ENCODE peak calls at places on chromosomes 3 and 15, in nine cellular contexts. T is HCT116; I is lower lobe of right lung; X is Daoy; E is frontal cortex; U is GM13976; W is stimulated activated CD4-positive, alpha-beta T cell treated with anti-CD3 and anti-CD28 coated beads, Interleukin-4, amount 100 ng/mL, for 4 hours; F is ACHN; M is NCI-H2081 treated with DMSO at 0.1 percent for 48 hours. Z is an unnamed sample.

GRCh38 chr3:174936590-174936989 is 77.5 kb downstream of the NAALADL2 start:
- DNase-seq in T (no peak), I (no peak), X (no peak), E (no peak), U (no peak), W (no peak), F (no peak), M (no peak), Z (no peak)

GRCh38 chr3:151009981-151010380 is 37.5 kb upstream of the CLRN1 start:
- DNase-seq in T (no peak), I (no peak), X (no peak), E (no peak), U (no peak), W (no peak), F (no peak), M (no peak), Z (no peak)

GRCh38 chr3:66350601-66351000 is 129.8 kb downstream of the SLC25A26 start:
- DNase-seq in T (no peak), I (no peak), X (no peak), E (no peak), U (no peak), W (no peak), F (no peak), M (no peak), Z (no peak)

GRCh38 chr3:56291953-56292352 is 176.3 kb downstream of the ERC2 start:
- DNase-seq in T (no peak), I (no peak), X (peak), E (no peak), U (no peak), W (no peak), F (no peak), M (no peak), Z (no peak)

GRCh38 chr15:90184119-90184785 is 16.9 kb upstream of the SEMA4B start:
- DNase-seq in T (peak), I (peak), X (peak), E (no peak), U (peak), W (peak), F (peak), M (no peak), Z (peak)

GRCh38 chr15:58332676-58333400 is 99.0 kb upstream of the LIPC start:
- DNase-seq in T (no peak), I (no peak), X (no peak), E (no peak), U (no peak), W (no peak), F (peak), M (no peak), Z (no peak)

GRCh38 chr3:146770301-146770700 is 165.2 kb upstream of the PLSCR5 start:
- DNase-seq in T (no peak), I (no peak), X (no peak), E (no peak), U (no peak), W (no peak), F (no peak), M (no peak), Z (no peak)

GRCh38 chr15:31437686-31438085 is 111.1 kb downstream of the KLF13 start:
- DNase-seq in T (no peak), I (no peak), X (no peak), E (no peak), U (peak), W (peak), F (no peak), M (no peak), Z (no peak)

GRCh38 chr15:76200641-76201105 is 110.6 kb downstream of the ETFA start:
- DNase-seq in T (no peak), I (no peak), X (no peak), E (no peak), U (no peak), W (no peak), F (no peak), M (no peak), Z (no peak)

GRCh38 chr3:45590822-45591546 is 3.6 kb upstream of the LIMD1 start:
- DNase-seq in T (no peak), I (no peak), X (no peak), E (no peak), U (no peak), W (no peak), F (no peak), M (no peak), Z (no peak)

GRCh38 chr3:32973982-32974381 is 22.5 kb downstream of the CCR4 start:
- DNase-seq in T (no peak), I (no peak), X (no peak), E (no peak), U (peak), W (no peak), F (no peak), M (no peak), Z (no peak)

GRCh38 chr3:47323431-47324277 is 40.9 kb downstream of the KLHL18 start:
- DNase-seq in T (peak), I (no peak), X (peak), E (no peak), U (no peak), W (no peak), F (peak), M (no peak), Z (peak)

GRCh38 chr15:58410353-58410752 is 21.4 kb upstream of the LIPC start:
- DNase-seq in T (no peak), I (no peak), X (peak), E (no peak), U (peak), W (peak), F (peak), M (no peak), Z (no peak)

GRCh38 chr3:186967686-186968085 is 37.4 kb downstream of the ST6GAL1 start:
- DNase-seq in T (no peak), I (no peak), X (no peak), E (no peak), U (no peak), W (no peak), F (no peak), M (no peak), Z (no peak)

GRCh38 chr15:53978248-53978906 is at the start of gene UNC13C:
- DNase-seq in T (no peak), I (peak), X (no peak), E (no peak), U (no peak), W (no peak), F (peak), M (no peak), Z (no peak)

GRCh38 chr3:186985713-186986364 is 55.5 kb downstream of the ST6GAL1 start:
- DNase-seq in T (no peak), I (no peak), X (peak), E (no peak), U (peak), W (no peak), F (no peak), M (no peak), Z (no peak)

GRCh38 chr15:70078578-70079417 is 18.9 kb downstream of the TLE3 start:
- DNase-seq in T (no peak), I (no peak), X (no peak), E (no peak), U (no peak), W (no peak), F (no peak), M (no peak), Z (no peak)

GRCh38 chr15:100733088-100733487 is 130.7 kb downstream of the ASB7 start:
- DNase-seq in T (no peak), I (no peak), X (no peak), E (no peak), U (no peak), W (no peak), F (no peak), M (no peak), Z (peak)

GRCh38 chr3:158842946-158843345 is 41.1 kb downstream of the MFSD1 start:
- DNase-seq in T (no peak), I (no peak), X (no peak), E (no peak), U (no peak), W (no peak), F (no peak), M (no peak), Z (no peak)

GRCh38 chr3:71428841-71429609 is 154.5 kb downstream of the FOXP1 start:
- DNase-seq in T (no peak), I (peak), X (peak), E (no peak), U (no peak), W (no peak), F (peak), M (no peak), Z (peak)

GRCh38 chr15:75669191-75669878 is 21.6 kb downstream of the SNX33 start:
- DNase-seq in T (peak), I (no peak), X (peak), E (no peak), U (no peak), W (no peak), F (no peak), M (no peak), Z (peak)

GRCh38 chr15:79007066-79007465 is 62.2 kb upstream of the CTSH start:
- DNase-seq in T (peak), I (peak), X (peak), E (no peak), U (peak), W (no peak), F (peak), M (no peak), Z (no peak)

GRCh38 chr3:157112536-157112935 is 47.4 kb downstream of the CCNL1 start:
- DNase-seq in T (no peak), I (no peak), X (no peak), E (no peak), U (no peak), W (no peak), F (no peak), M (no peak), Z (no peak)

GRCh38 chr3:122727766-122728165 is 47.1 kb downstream of the PARP14 start:
- DNase-seq in T (no peak), I (no peak), X (peak), E (no peak), U (no peak), W (no peak), F (no peak), M (no peak), Z (no peak)

GRCh38 chr3:14481018-14481645 is 59.0 kb downstream of the GRIP2 start:
- DNase-seq in T (no peak), I (peak), X (no peak), E (no peak), U (no peak), W (no peak), F (no peak), M (no peak), Z (no peak)

GRCh38 chr15:93035092-93035915 is 53.7 kb downstream of the RGMA start:
- DNase-seq in T (no peak), I (no peak), X (no peak), E (peak), U (no peak), W (no peak), F (no peak), M (no peak), Z (no peak)

GRCh38 chr3:32844322-32844654 is 26.5 kb downstream of the TRIM71 start:
- DNase-seq in T (no peak), I (no peak), X (no peak), E (no peak), U (no peak), W (no peak), F (no peak), M (no peak), Z (no peak)

GRCh38 chr15:31483053-31483923 is 156.7 kb downstream of the KLF13 start:
- DNase-seq in T (no peak), I (no peak), X (no peak), E (no peak), U (peak), W (peak), F (no peak), M (no peak), Z (no peak)

GRCh38 chr3:10565814-10566213 is 60.4 kb upstream of the ATP2B2 start:
- DNase-seq in T (no peak), I (no peak), X (no peak), E (no peak), U (no peak), W (no peak), F (no peak), M (no peak), Z (no peak)